ENCODE peak calls at places on chromosomes 5 and 9, in ten cellular contexts. C, Q, P, D, B, E, R, Z, G and V are unnamed samples.

GRCh38 chr5:73901045-73901444 is 275.0 kb downstream of the ARHGEF28 start:
- DNase-seq in Q (no peak), Z (no peak), D (no peak), P (no peak), E (no peak), C (no peak), B (no peak), G (no peak), R (no peak), V (no peak)

GRCh38 chr5:130282044-130282443 is 377.8 kb downstream of the CHSY3 start:
- DNase-seq in Q (no peak), E (no peak), C (no peak), Z (no peak), R (no peak), G (no peak), P (peak; percentile 5), B (no peak), D (no peak), V (no peak)

GRCh38 chr9:115295749-115296148 is 177.8 kb upstream of the TNC start:
- DNase-seq in C (no peak), Z (no peak), E (no peak), B (no peak), D (no peak), Q (no peak), G (no peak), P (no peak), R (no peak), V (no peak)

GRCh38 chr5:33297760-33298216 is 143.0 kb upstream of the TARS1 start:
- DNase-seq in C (no peak), E (no peak), Z (no peak), B (no peak), P (no peak), R (no peak), Q (no peak), G (peak; percentile 52), D (no peak), V (no peak)

GRCh38 chr5:31237159-31237558 is 43.7 kb downstream of the CDH6 start:
- DNase-seq in P (no peak), B (no peak), Z (no peak), C (no peak), R (no peak), D (no peak), E (no peak), G (no peak), Q (no peak), V (no peak)

GRCh38 chr5:176648467-176649194 is 1.3 kb downstream of the TSPAN17 start:
- DNase-seq in B (no peak), D (no peak), P (no peak), R (no peak), Z (no peak), Q (no peak), E (peak; percentile 65), C (no peak), G (peak; percentile 81), V (no peak)

GRCh38 chr9:129608561-129609481 is 12.1 kb downstream of the C9orf50 start:
- DNase-seq in Q (no peak), P (no peak), B (no peak), Z (no peak), D (no peak), C (no peak), E (no peak), R (no peak), G (peak; percentile 78), V (no peak)

GRCh38 chr5:55629790-55630189 is 82.3 kb downstream of the SLC38A9 start:
- DNase-seq in G (no peak), B (no peak), Q (no peak), R (no peak), C (no peak), E (no peak), D (no peak), Z (no peak), P (no peak), V (no peak)

GRCh38 chr9:13939129-13939528 is 374.8 kb downstream of the NFIB start:
- DNase-seq in Z (no peak), Q (no peak), P (peak; percentile 56), C (no peak), D (no peak), G (no peak), B (no peak), E (no peak), R (no peak), V (no peak)

GRCh38 chr5:13356226-13356625 is 588.3 kb downstream of the DNAH5 start:
- DNase-seq in Z (no peak), B (no peak), Q (no peak), E (no peak), C (no peak), D (no peak), R (no peak), G (no peak), P (no peak), V (no peak)

GRCh38 chr5:140342287-140342686 is 4.1 kb downstream of the HBEGF start:
- DNase-seq in G (peak; percentile 72), B (no peak), R (no peak), Q (no peak), P (no peak), Z (no peak), E (peak; percentile 68), D (no peak), C (peak; percentile 58), V (no peak)

GRCh38 chr9:2459756-2460155 is 161.8 kb upstream of the VLDLR start:
- DNase-seq in Z (no peak), Q (no peak), G (no peak), B (no peak), P (no peak), R (peak; percentile 66), C (no peak), D (no peak), E (no peak), V (no peak)

GRCh38 chr5:33890633-33891032 is 1.2 kb downstream of the ADAMTS12 start:
- DNase-seq in R (no peak), D (no peak), C (no peak), P (peak; percentile 58), G (no peak), Z (no peak), E (no peak), B (peak; percentile 35), Q (peak; percentile 77), V (no peak)

GRCh38 chr9:36969216-36969771 is 64.8 kb downstream of the PAX5 start:
- DNase-seq in P (no peak), G (no peak), Q (no peak), E (no peak), D (no peak), B (no peak), Z (no peak), C (no peak), R (no peak), V (no peak)

GRCh38 chr9:129326061-129327005 is 148.3 kb upstream of the IER5L start:
- DNase-seq in Q (no peak), C (peak; percentile 41), B (no peak), D (no peak), G (no peak), R (no peak), P (no peak), Z (no peak), E (no peak), V (no peak)

GRCh38 chr5:112637343-112637742 is 100.3 kb upstream of the APC start:
- DNase-seq in Q (no peak), R (no peak), Z (no peak), P (peak; percentile 22), E (no peak), G (no peak), B (no peak), D (no peak), C (no peak), V (no peak)

GRCh38 chr5:178334856-178335255 is 102.3 kb upstream of the PHYKPL start:
- DNase-seq in Q (no peak), D (no peak), C (peak; percentile 71), E (no peak), R (peak; percentile 32), B (no peak), G (peak; percentile 84), P (no peak), Z (no peak), V (no peak)

GRCh38 chr9:99185904-99186303 is 35.8 kb downstream of the ALG2 start:
- DNase-seq in C (no peak), E (no peak), G (no peak), B (peak; percentile 39), R (no peak), D (no peak), P (no peak), Q (no peak), Z (no peak), V (no peak)

GRCh38 chr9:136621734-136622093 is 41.0 kb upstream of the EGFL7 start:
- DNase-seq in E (no peak), G (no peak), R (no peak), B (no peak), Z (no peak), P (no peak), Q (no peak), D (no peak), C (no peak), V (no peak)

GRCh38 chr9:94920439-94920951 is 194.0 kb downstream of the AOPEP start:
- DNase-seq in P (peak; percentile 86), Q (no peak), Z (no peak), E (no peak), G (no peak), D (no peak), R (peak; percentile 62), B (peak; percentile 32), C (peak; percentile 83), V (no peak)

GRCh38 chr5:132758406-132758805 is 11.2 kb downstream of the CCNI2 start:
- DNase-seq in Q (no peak), R (no peak), C (no peak), Z (no peak), D (no peak), G (no peak), E (no peak), P (no peak), B (no peak), V (no peak)

GRCh38 chr5:178516836-178517235 is 73.4 kb downstream of the COL23A1 start:
- DNase-seq in G (no peak), R (no peak), D (no peak), P (no peak), B (no peak), C (no peak), Q (no peak), E (no peak), Z (no peak), V (no peak)

GRCh38 chr5:137560414-137560813 is 61.3 kb upstream of the SPOCK1 start:
- DNase-seq in Z (no peak), B (no peak), R (no peak), G (no peak), D (no peak), C (no peak), Q (no peak), P (no peak), E (no peak), V (no peak)